ENCODE peak calls at places on chromosomes 12 and 14, in six cellular contexts. M is CD4-positive, alpha-beta T cell; J is psoas muscle; D is gastrocnemius medialis; W is CD8-positive, alpha-beta T cell; L is mammary epithelial cell. B is an unnamed sample.

GRCh38 chr12:98939350-98939749 is 294.3 kb downstream of the APAF1 start:
- DNase-seq in M (no peak), J (no peak), D (no peak), W (no peak), L (peak; percentile 19), B (no peak)

GRCh38 chr14:92610849-92611271 is 97.3 kb downstream of the RIN3 start:
- DNase-seq in M (no peak), J (no peak), D (no peak), W (no peak), L (no peak), B (no peak)

GRCh38 chr12:29463198-29463597 is 34.3 kb downstream of the OVCH1 start:
- DNase-seq in M (no peak), J (no peak), D (no peak), W (no peak), L (no peak), B (no peak)

GRCh38 chr14:103372552-103373304 is 12.5 kb upstream of the MARK3 start:
- DNase-seq in M (no peak), J (peak; percentile 57), D (no peak), W (no peak), L (peak; percentile 99), B (no peak)

GRCh38 chr12:67394600-67394999 is 125.4 kb downstream of the CAND1 start:
- DNase-seq in M (no peak), J (peak; percentile 68), D (peak; percentile 86), W (no peak), L (peak; percentile 88), B (no peak)

GRCh38 chr14:100767788-100768536 is 41.3 kb downstream of the DLK1 start:
- DNase-seq in M (no peak), J (no peak), D (no peak), W (no peak), L (no peak), B (no peak)

GRCh38 chr14:75132374-75133086 is 5.7 kb upstream of the NEK9 start:
- DNase-seq in M (no peak), J (no peak), D (peak; percentile 32), W (peak; percentile 63), L (peak; percentile 71), B (no peak)

GRCh38 chr12:121805171-121805687 is 1.4 kb downstream of the SETD1B start:
- DNase-seq in M (no peak), J (peak; percentile 17), D (no peak), W (no peak), L (peak; percentile 39), B (no peak)

GRCh38 chr14:95674613-95675012 is 11.6 kb upstream of the TCL1B start:
- DNase-seq in M (no peak), J (no peak), D (no peak), W (no peak), L (no peak), B (no peak)

GRCh38 chr14:93054876-93055275 is 60.8 kb downstream of the ITPK1 start:
- DNase-seq in M (no peak), J (no peak), D (no peak), W (no peak), L (no peak), B (no peak)

GRCh38 chr12:54605138-54605970 is 16.9 kb upstream of the PPP1R1A start:
- DNase-seq in M (no peak), J (no peak), D (no peak), W (no peak), L (no peak), B (no peak)

GRCh38 chr14:73168274-73168673 is 32.0 kb downstream of the PSEN1 start:
- DNase-seq in M (no peak), J (no peak), D (no peak), W (no peak), L (no peak), B (no peak)

GRCh38 chr12:92570056-92570753 is 132.6 kb upstream of the PLEKHG7 start:
- DNase-seq in M (peak; percentile 23), J (no peak), D (peak; percentile 34), W (peak; percentile 55), L (peak; percentile 80), B (no peak)

DNA sequence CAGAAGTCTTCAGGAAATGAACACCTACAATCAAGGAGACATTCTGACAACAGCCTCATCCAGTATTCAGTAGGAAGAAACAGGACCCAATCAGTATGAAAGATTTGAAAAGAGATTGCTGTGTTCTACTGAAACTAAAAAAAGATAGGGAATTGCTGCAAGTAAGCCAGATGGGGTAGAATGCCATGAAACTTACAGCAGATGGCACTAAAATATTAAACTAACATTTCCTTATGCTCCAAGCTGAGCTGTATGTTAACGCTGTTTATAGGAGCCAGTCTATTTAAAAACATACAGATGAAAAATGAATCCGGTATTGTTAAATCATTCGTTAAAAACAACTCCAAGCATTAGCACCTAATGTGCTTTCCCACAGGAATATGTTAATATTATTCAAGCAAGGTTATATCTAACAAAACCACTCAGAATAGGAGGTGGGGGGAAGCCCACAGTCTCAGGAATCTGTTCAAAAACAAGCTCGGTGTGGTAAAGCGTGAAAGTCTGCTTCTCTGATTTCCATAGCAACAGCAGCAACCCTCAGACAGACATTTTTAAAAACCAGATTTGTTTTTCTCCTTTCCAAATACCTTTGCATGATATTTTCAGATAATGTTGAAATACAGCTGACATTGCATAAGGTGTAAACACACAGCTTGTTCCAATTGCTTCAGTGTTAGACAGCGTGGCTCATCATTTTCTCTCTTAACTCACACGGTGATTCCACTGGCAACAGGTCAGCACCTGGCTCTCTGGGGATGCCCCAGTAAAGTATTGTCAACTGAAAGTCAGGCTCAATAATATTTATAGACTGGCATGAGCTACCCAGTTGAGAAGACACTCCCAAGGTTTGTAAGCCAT is 131.4 kb upstream of the CCDC175 start:
- DNase-seq in M (no peak), J (no peak), D (peak; percentile 21), W (no peak), L (no peak), B (no peak)
- TF ChIP-seq CTCF in M (no peak), J (no peak), D (no peak), W (no peak), L (no peak), B (no peak)

GRCh38 chr14:61889914-61890351 is 127.7 kb downstream of the SNAPC1 start:
- DNase-seq in M (no peak), J (no peak), D (no peak), W (no peak), L (no peak), B (no peak)
- TF ChIP-seq CTCF in M (no peak), J (no peak), D (no peak), W (no peak), L (no peak), B (no peak)

DNA sequence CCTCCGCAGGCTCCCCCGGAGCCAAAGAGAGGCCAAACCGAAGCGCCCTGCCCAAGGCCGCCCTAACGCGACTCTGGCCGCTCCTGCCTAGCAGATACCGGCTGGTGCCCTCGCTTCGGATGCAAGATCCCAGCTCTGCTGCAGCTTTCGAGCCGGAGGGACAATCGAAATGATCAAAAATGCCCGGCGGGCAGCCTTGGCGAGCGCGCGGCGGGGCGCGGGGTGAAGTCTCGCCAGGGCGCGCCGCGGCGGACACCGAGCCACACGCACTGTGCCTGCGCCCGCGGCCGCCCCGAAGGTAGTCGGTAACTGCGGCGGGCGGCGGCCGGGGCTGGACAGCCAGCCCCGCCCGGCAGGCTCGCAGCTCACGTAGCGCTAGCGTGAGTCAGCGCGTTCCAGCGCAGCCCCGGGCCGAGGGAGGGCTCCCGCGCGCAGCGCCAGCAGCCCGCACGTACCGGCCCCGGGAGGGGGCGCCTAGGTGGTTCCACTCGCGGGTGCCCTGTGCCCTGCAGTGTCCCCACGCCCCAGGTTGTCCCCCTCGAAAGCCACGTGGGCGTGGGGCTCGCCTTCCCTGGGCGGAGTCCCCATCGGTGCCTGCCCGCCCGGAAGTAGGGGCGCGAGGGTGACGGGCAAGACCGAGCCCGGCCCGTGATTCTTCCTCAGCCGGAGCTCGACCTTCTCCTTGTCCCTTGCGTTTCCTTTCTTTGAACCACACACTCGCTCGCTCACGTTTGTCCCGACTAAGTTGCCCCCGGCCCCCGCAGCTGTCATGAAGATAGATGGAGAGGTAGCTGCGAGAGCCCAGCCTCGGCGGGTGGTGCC is 109.3 kb upstream of the EGLN3 start:
- DNase-seq in M (peak; percentile 43), J (peak; percentile 86), D (peak; percentile 86), W (peak; percentile 40), L (peak; percentile 71), B (peak; percentile 42)
- TF ChIP-seq CTCF in M (no peak), J (peak; percentile 38), D (no peak), W (no peak), L (peak; percentile 47), B (no peak)

DNA sequence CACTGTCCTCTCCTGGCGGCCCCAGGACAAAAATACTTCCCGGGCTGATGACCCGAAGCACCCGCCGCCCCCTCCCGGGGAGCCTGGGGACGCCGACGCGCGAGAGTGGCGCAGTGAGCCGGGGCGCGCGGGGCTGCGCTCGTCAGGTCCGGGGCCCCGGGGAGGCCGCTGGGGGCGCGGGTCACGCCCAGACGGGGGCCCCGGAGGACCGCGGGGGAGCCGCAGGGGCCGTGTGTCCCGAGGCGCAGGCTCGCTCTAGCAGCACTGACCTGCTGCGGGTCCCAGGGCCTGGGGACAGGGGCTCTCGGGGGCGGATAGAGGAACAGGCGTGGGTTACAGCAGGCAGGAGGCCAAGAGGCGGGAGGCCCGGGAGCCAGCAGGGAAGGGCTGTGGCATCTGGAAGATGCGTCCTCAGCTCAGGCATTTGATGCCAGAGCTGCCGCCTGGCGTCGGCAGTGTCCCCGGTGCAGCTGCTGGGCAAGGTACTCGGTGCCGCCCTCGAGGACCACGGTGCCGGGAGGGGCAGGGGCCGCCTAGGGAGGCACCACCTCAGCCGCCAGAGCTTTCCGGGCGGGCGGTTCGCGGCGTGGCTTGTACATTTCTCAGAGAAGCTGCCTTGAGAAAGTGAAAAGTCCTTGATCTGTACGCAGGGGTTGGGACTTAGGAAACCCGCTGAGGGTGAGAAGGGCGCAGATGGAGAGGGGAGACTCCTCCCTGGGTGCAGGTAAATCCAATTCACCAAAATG is 1.2 kb downstream of the WNT5B start:
- DNase-seq in M (no peak), J (peak; percentile 56), D (peak; percentile 39), W (peak; percentile 23), L (no peak), B (no peak)
- TF ChIP-seq CTCF in M (no peak), J (peak; percentile 26), D (no peak), W (peak; percentile 15), L (peak; percentile 43), B (no peak)

GRCh38 chr12:76996983-76997382 is 68.4 kb downstream of the E2F7 start:
- DNase-seq in M (no peak), J (no peak), D (no peak), W (no peak), L (no peak), B (no peak)
- TF ChIP-seq CTCF in M (no peak), J (no peak), D (no peak), W (no peak), L (no peak), B (no peak)

GRCh38 chr12:91105807-91106206 is 5.5 kb downstream of the LUM start:
- DNase-seq in M (no peak), J (no peak), D (no peak), W (no peak), L (no peak), B (no peak)

GRCh38 chr12:91108196-91108595 is 3.1 kb downstream of the LUM start:
- DNase-seq in M (no peak), J (no peak), D (no peak), W (no peak), L (no peak), B (no peak)

GRCh38 chr12:91104812-91105466 is 6.4 kb downstream of the LUM start:
- DNase-seq in M (no peak), J (no peak), D (no peak), W (no peak), L (no peak), B (no peak)

GRCh38 chr12:91109148-91109564 is 2.1 kb downstream of the LUM start:
- DNase-seq in M (no peak), J (peak; percentile 61), D (peak; percentile 32), W (peak; percentile 7), L (peak; percentile 47), B (peak; percentile 20)

GRCh38 chr12:91106283-91106682 is 5.0 kb downstream of the LUM start:
- DNase-seq in M (no peak), J (no peak), D (no peak), W (no peak), L (no peak), B (no peak)
- TF ChIP-seq CTCF in M (no peak), J (no peak), D (no peak), W (no peak), L (no peak), B (no peak)

B was measured in natural killer cell.